ENCODE peak calls at places on chromosomes 16 and 17, in six cellular contexts. One of them, this sample, is unnamed.

GRCh38 chr17:32833526-32833925 is 43.4 kb downstream of the MYO1D start:
- DNase-seq in psoas muscle: no peak
- DNase-seq in IMR-90: no peak
- DNase-seq in body of pancreas: no peak
- DNase-seq in thoracic aorta: no peak
- DNase-seq in adrenal gland: no peak
- DNase-seq in this sample: no peak

GRCh38 chr17:59851431-59852375 is 41.0 kb downstream of the TUBD1 start:
- DNase-seq in psoas muscle: peak
- DNase-seq in IMR-90: peak
- DNase-seq in body of pancreas: peak
- DNase-seq in thoracic aorta: no peak
- DNase-seq in adrenal gland: peak
- DNase-seq in this sample: no peak

GRCh38 chr16:75073551-75074414 is 42.8 kb downstream of the LDHD start:
- DNase-seq in psoas muscle: no peak
- DNase-seq in IMR-90: no peak
- DNase-seq in body of pancreas: no peak
- DNase-seq in thoracic aorta: no peak
- DNase-seq in adrenal gland: no peak
- DNase-seq in this sample: no peak

GRCh38 chr17:2981325-2981724 is 82.1 kb downstream of the OR1D5 start:
- DNase-seq in psoas muscle: no peak
- DNase-seq in IMR-90: no peak
- DNase-seq in body of pancreas: no peak
- DNase-seq in thoracic aorta: no peak
- DNase-seq in adrenal gland: no peak
- DNase-seq in this sample: peak

GRCh38 chr17:35546489-35546888 is 9.0 kb upstream of the SLFN12L start:
- DNase-seq in psoas muscle: no peak
- DNase-seq in IMR-90: no peak
- DNase-seq in body of pancreas: no peak
- DNase-seq in thoracic aorta: no peak
- DNase-seq in adrenal gland: no peak
- DNase-seq in this sample: no peak

GRCh38 chr17:68089881-68090280 is 54.3 kb downstream of the KPNA2 start:
- DNase-seq in psoas muscle: no peak
- DNase-seq in IMR-90: peak
- DNase-seq in body of pancreas: peak
- DNase-seq in thoracic aorta: no peak
- DNase-seq in adrenal gland: peak
- DNase-seq in this sample: peak

GRCh38 chr17:43367588-43368242 is 31.1 kb upstream of the ARL4D start:
- DNase-seq in psoas muscle: no peak
- DNase-seq in IMR-90: peak
- DNase-seq in body of pancreas: no peak
- DNase-seq in thoracic aorta: no peak
- DNase-seq in adrenal gland: peak
- DNase-seq in this sample: no peak

GRCh38 chr17:59254742-59255141 is 34.4 kb downstream of the GDPD1 start:
- DNase-seq in psoas muscle: no peak
- DNase-seq in IMR-90: no peak
- DNase-seq in body of pancreas: no peak
- DNase-seq in thoracic aorta: no peak
- DNase-seq in adrenal gland: no peak
- DNase-seq in this sample: no peak

GRCh38 chr17:38798614-38799500 is 499 bp downstream of the PIP4K2B start:
- DNase-seq in psoas muscle: peak
- DNase-seq in IMR-90: peak
- DNase-seq in body of pancreas: peak
- DNase-seq in thoracic aorta: peak
- DNase-seq in adrenal gland: peak
- DNase-seq in this sample: no peak

GRCh38 chr16:8686031-8686621 is 11.7 kb downstream of the ABAT start:
- DNase-seq in psoas muscle: no peak
- DNase-seq in IMR-90: no peak
- DNase-seq in body of pancreas: peak
- DNase-seq in thoracic aorta: no peak
- DNase-seq in adrenal gland: peak
- DNase-seq in this sample: no peak

GRCh38 chr17:68324114-68324513 is 32.8 kb downstream of the ARSG start:
- DNase-seq in psoas muscle: peak
- DNase-seq in IMR-90: no peak
- DNase-seq in body of pancreas: no peak
- DNase-seq in thoracic aorta: no peak
- DNase-seq in adrenal gland: peak
- DNase-seq in this sample: no peak

GRCh38 chr17:61401280-61402072 is 1.8 kb downstream of the TBX2 start:
- DNase-seq in psoas muscle: no peak
- DNase-seq in IMR-90: peak
- DNase-seq in body of pancreas: no peak
- DNase-seq in thoracic aorta: no peak
- DNase-seq in adrenal gland: no peak
- DNase-seq in this sample: no peak

GRCh38 chr17:49089094-49089493 is 43.5 kb upstream of the B4GALNT2 start:
- DNase-seq in psoas muscle: no peak
- DNase-seq in IMR-90: no peak
- DNase-seq in body of pancreas: no peak
- DNase-seq in thoracic aorta: no peak
- DNase-seq in adrenal gland: no peak
- DNase-seq in this sample: no peak

GRCh38 chr17:17590141-17590735 is 1.3 kb downstream of the PEMT start:
- DNase-seq in psoas muscle: no peak
- DNase-seq in IMR-90: no peak
- DNase-seq in body of pancreas: no peak
- DNase-seq in thoracic aorta: no peak
- DNase-seq in adrenal gland: no peak
- DNase-seq in this sample: no peak

GRCh38 chr17:17591408-17592265 is at the start of gene PEMT:
- DNase-seq in psoas muscle: peak
- DNase-seq in IMR-90: peak
- DNase-seq in body of pancreas: peak
- DNase-seq in thoracic aorta: peak
- DNase-seq in adrenal gland: peak
- DNase-seq in this sample: peak

GRCh38 chr17:17595755-17596154 is 4.2 kb upstream of the PEMT start:
- DNase-seq in psoas muscle: no peak
- DNase-seq in IMR-90: no peak
- DNase-seq in body of pancreas: no peak
- DNase-seq in thoracic aorta: no peak
- DNase-seq in adrenal gland: no peak
- DNase-seq in this sample: no peak

GRCh38 chr17:17590883-17591407 is 563 bp downstream of the PEMT start:
- DNase-seq in psoas muscle: no peak
- DNase-seq in IMR-90: no peak
- DNase-seq in body of pancreas: no peak
- DNase-seq in thoracic aorta: no peak
- DNase-seq in adrenal gland: no peak
- DNase-seq in this sample: no peak

GRCh38 chr17:17593222-17593620 is 1.7 kb upstream of the PEMT start:
- DNase-seq in psoas muscle: no peak
- DNase-seq in IMR-90: no peak
- DNase-seq in body of pancreas: no peak
- DNase-seq in thoracic aorta: no peak
- DNase-seq in adrenal gland: no peak
- DNase-seq in this sample: no peak
- H3K4me3 ChIP-seq in psoas muscle: peak
- H3K4me3 ChIP-seq in IMR-90: no peak
- H3K4me3 ChIP-seq in body of pancreas: no peak
- H3K4me3 ChIP-seq in thoracic aorta: no peak
- H3K4me3 ChIP-seq in adrenal gland: no peak
- H3K4me3 ChIP-seq in this sample: no peak

GRCh38 chr16:49559242-49559641 is 185.6 kb downstream of the C16orf78 start:
- DNase-seq in psoas muscle: no peak
- DNase-seq in IMR-90: no peak
- DNase-seq in body of pancreas: no peak
- DNase-seq in thoracic aorta: no peak
- DNase-seq in adrenal gland: no peak
- DNase-seq in this sample: no peak

GRCh38 chr16:49558451-49558850 is 184.8 kb downstream of the C16orf78 start:
- DNase-seq in psoas muscle: no peak
- DNase-seq in IMR-90: no peak
- DNase-seq in body of pancreas: no peak
- DNase-seq in thoracic aorta: no peak
- DNase-seq in adrenal gland: no peak
- DNase-seq in this sample: no peak

GRCh38 chr16:49562228-49562627 is 188.6 kb downstream of the C16orf78 start:
- DNase-seq in psoas muscle: no peak
- DNase-seq in IMR-90: no peak
- DNase-seq in body of pancreas: no peak
- DNase-seq in thoracic aorta: no peak
- DNase-seq in adrenal gland: no peak
- DNase-seq in this sample: no peak

GRCh38 chr16:49557070-49557446 is 183.5 kb downstream of the C16orf78 start:
- DNase-seq in psoas muscle: no peak
- DNase-seq in IMR-90: no peak
- DNase-seq in body of pancreas: no peak
- DNase-seq in thoracic aorta: no peak
- DNase-seq in adrenal gland: no peak
- DNase-seq in this sample: no peak

DNA sequence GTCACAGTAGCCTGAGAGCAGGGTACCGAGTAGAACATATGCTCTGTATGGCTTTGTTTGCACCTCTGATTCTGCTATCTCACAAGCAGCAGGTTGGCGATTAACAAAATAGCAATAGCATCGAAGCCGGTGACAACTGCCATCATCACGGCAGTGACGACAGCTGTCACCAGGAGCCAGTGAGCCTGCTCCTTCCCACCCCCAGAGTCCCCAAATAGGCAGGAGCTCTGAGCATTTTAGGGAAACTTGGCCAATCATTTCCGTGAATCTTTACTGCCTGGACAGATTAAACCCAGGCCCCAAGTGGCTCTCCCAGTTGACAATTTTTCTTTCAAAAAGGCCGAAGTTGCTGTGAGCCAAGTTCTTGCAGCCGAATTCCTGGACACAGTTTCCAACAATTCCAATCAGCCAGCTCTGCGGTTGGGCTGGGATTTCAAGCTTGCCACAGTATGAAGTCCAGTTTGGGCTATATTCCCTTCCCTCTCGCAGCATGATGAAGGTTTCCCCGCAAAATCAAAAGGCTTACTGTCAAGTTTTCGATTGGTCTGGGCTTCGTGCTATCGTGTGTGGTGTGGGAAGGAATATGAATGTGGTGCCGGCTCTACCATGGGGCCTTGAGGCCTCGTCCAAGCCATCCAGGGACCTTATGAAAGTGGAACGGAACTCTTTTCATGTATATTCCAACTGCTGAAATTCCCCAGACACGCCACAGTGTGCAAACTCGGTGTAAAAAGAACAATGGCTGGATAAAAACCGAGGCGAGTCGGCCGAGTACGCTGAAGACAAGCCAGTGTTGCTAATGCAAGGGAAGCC is 186.6 kb downstream of the C16orf78 start:
- DNase-seq in psoas muscle: peak
- DNase-seq in IMR-90: no peak
- DNase-seq in body of pancreas: no peak
- DNase-seq in thoracic aorta: no peak
- DNase-seq in adrenal gland: no peak
- DNase-seq in this sample: no peak
- H3K27ac ChIP-seq in psoas muscle: peak
- H3K27ac ChIP-seq in IMR-90: no peak
- H3K27ac ChIP-seq in body of pancreas: no peak
- H3K27ac ChIP-seq in thoracic aorta: no peak
- H3K27ac ChIP-seq in adrenal gland: no peak
- H3K27ac ChIP-seq in this sample: no peak

GRCh38 chr17:75287221-75287620 is 2.0 kb downstream of the SLC25A19 start:
- DNase-seq in psoas muscle: no peak
- DNase-seq in IMR-90: no peak
- DNase-seq in body of pancreas: no peak
- DNase-seq in thoracic aorta: no peak
- DNase-seq in adrenal gland: peak
- DNase-seq in this sample: no peak
- TF ChIP-seq CTCF in psoas muscle: no peak
- TF ChIP-seq CTCF in IMR-90: no peak
- TF ChIP-seq CTCF in body of pancreas: no peak
- TF ChIP-seq CTCF in thoracic aorta: no peak
- TF ChIP-seq CTCF in adrenal gland: no peak
- TF ChIP-seq CTCF in this sample: no peak

DNA sequence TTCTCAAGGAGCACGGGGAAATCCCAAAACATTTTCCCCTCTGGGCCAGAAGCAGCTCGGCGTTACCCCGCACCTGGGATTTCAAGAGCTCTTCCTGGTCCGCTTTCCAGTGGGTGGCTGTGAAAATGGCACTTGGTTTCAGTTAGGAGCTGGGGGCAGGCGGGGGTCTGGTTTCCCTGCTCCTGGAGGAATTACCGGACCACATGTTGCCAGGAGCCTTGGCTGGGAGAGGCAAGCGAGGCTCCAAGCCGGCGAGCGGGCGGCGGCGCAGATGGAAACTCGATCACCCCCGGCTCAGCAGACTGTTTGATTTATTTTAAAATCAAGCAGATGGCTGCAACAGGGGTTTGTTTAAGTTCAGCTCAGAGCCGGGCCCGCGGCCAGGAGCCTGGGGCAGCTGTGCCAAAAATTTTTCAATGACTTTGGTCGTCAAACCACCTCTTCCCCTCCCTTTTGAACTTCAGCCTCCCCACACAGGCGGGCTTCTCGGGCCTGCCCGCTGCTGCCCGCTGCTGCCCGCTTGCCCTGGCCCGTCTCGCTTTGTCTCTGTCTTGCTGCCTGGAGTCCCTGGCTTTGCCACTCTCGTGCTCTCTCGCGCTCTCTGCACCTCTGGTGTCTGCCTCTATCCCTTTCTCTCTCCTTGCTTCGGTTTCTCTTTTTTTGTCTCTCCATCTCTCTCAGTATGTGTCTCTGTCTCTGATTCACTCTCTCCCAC is 108.0 kb upstream of the CIBAR2 start:
- DNase-seq in psoas muscle: peak
- DNase-seq in IMR-90: peak
- DNase-seq in body of pancreas: peak
- DNase-seq in thoracic aorta: no peak
- DNase-seq in adrenal gland: peak
- DNase-seq in this sample: peak
- H3K4me3 ChIP-seq in psoas muscle: peak
- H3K4me3 ChIP-seq in IMR-90: peak
- H3K4me3 ChIP-seq in body of pancreas: no peak
- H3K4me3 ChIP-seq in thoracic aorta: peak
- H3K4me3 ChIP-seq in adrenal gland: no peak
- H3K4me3 ChIP-seq in this sample: peak